ENCODE peak calls at places on chromosomes 7 and 10, in nine cellular contexts. One of them, this sample, is unnamed.

GRCh38 chr10:22324893-22325271 is 4.0 kb downstream of the BMI1 start:
- DNase-seq in AG04449: no peak
- DNase-seq in choroid plexus epithelial cell: no peak
- DNase-seq in K562: no peak
- DNase-seq in IMR-90: no peak
- DNase-seq in heart right ventricle: no peak
- DNase-seq in upper lobe of right lung: no peak
- DNase-seq in fibroblast of the aortic adventitia: no peak
- DNase-seq in tibial artery: no peak
- DNase-seq in this sample: no peak

GRCh38 chr10:5507649-5508131 is 8.3 kb upstream of the CALML5 start:
- DNase-seq in AG04449: no peak
- DNase-seq in choroid plexus epithelial cell: no peak
- DNase-seq in K562: no peak
- DNase-seq in IMR-90: no peak
- DNase-seq in heart right ventricle: no peak
- DNase-seq in upper lobe of right lung: peak
- DNase-seq in fibroblast of the aortic adventitia: no peak
- DNase-seq in tibial artery: peak
- DNase-seq in this sample: no peak

GRCh38 chr10:8033812-8034665 is 20.4 kb upstream of the GATA3 start:
- DNase-seq in AG04449: no peak
- DNase-seq in choroid plexus epithelial cell: no peak
- DNase-seq in K562: no peak
- DNase-seq in IMR-90: no peak
- DNase-seq in heart right ventricle: no peak
- DNase-seq in upper lobe of right lung: no peak
- DNase-seq in fibroblast of the aortic adventitia: no peak
- DNase-seq in tibial artery: peak
- DNase-seq in this sample: no peak

GRCh38 chr10:77939561-77940001 is 13.0 kb upstream of the DLG5 start:
- DNase-seq in AG04449: no peak
- DNase-seq in choroid plexus epithelial cell: peak
- DNase-seq in K562: peak
- DNase-seq in IMR-90: peak
- DNase-seq in heart right ventricle: peak
- DNase-seq in upper lobe of right lung: no peak
- DNase-seq in fibroblast of the aortic adventitia: peak
- DNase-seq in tibial artery: peak
- DNase-seq in this sample: peak

GRCh38 chr7:65462148-65462716 is 88.6 kb downstream of the ZNF92 start:
- DNase-seq in AG04449: no peak
- DNase-seq in choroid plexus epithelial cell: no peak
- DNase-seq in K562: no peak
- DNase-seq in IMR-90: no peak
- DNase-seq in heart right ventricle: no peak
- DNase-seq in upper lobe of right lung: no peak
- DNase-seq in fibroblast of the aortic adventitia: peak
- DNase-seq in tibial artery: no peak
- DNase-seq in this sample: no peak

GRCh38 chr10:56255298-56255697 is 105.8 kb downstream of the ZWINT start:
- DNase-seq in AG04449: no peak
- DNase-seq in choroid plexus epithelial cell: no peak
- DNase-seq in K562: no peak
- DNase-seq in IMR-90: no peak
- DNase-seq in heart right ventricle: no peak
- DNase-seq in upper lobe of right lung: no peak
- DNase-seq in fibroblast of the aortic adventitia: no peak
- DNase-seq in tibial artery: no peak
- DNase-seq in this sample: no peak

GRCh38 chr7:136086712-136087111 is 109.6 kb upstream of the MTPN start:
- DNase-seq in AG04449: peak
- DNase-seq in choroid plexus epithelial cell: peak
- DNase-seq in K562: peak
- DNase-seq in IMR-90: peak
- DNase-seq in heart right ventricle: peak
- DNase-seq in upper lobe of right lung: no peak
- DNase-seq in fibroblast of the aortic adventitia: peak
- DNase-seq in tibial artery: peak
- DNase-seq in this sample: peak

GRCh38 chr10:116183733-116184447 is 89.1 kb downstream of the GFRA1 start:
- DNase-seq in AG04449: no peak
- DNase-seq in choroid plexus epithelial cell: peak
- DNase-seq in K562: no peak
- DNase-seq in IMR-90: peak
- DNase-seq in heart right ventricle: no peak
- DNase-seq in upper lobe of right lung: no peak
- DNase-seq in fibroblast of the aortic adventitia: no peak
- DNase-seq in tibial artery: no peak
- DNase-seq in this sample: peak

GRCh38 chr10:123649672-123650071 is 16.5 kb upstream of the GPR26 start:
- DNase-seq in AG04449: no peak
- DNase-seq in choroid plexus epithelial cell: no peak
- DNase-seq in K562: no peak
- DNase-seq in IMR-90: no peak
- DNase-seq in heart right ventricle: no peak
- DNase-seq in upper lobe of right lung: peak
- DNase-seq in fibroblast of the aortic adventitia: no peak
- DNase-seq in tibial artery: no peak
- DNase-seq in this sample: no peak

GRCh38 chr7:4707134-4707651 is 25.1 kb downstream of the FOXK1 start:
- DNase-seq in AG04449: no peak
- DNase-seq in choroid plexus epithelial cell: no peak
- DNase-seq in K562: no peak
- DNase-seq in IMR-90: no peak
- DNase-seq in heart right ventricle: no peak
- DNase-seq in upper lobe of right lung: no peak
- DNase-seq in fibroblast of the aortic adventitia: no peak
- DNase-seq in tibial artery: no peak
- DNase-seq in this sample: peak

GRCh38 chr7:30027065-30027456 is 559 bp upstream of the FKBP14 start:
- DNase-seq in AG04449: no peak
- DNase-seq in choroid plexus epithelial cell: peak
- DNase-seq in K562: peak
- DNase-seq in IMR-90: peak
- DNase-seq in heart right ventricle: no peak
- DNase-seq in upper lobe of right lung: no peak
- DNase-seq in fibroblast of the aortic adventitia: no peak
- DNase-seq in tibial artery: no peak
- DNase-seq in this sample: no peak

GRCh38 chr7:106824458-106824857 is 40.6 kb upstream of the PIK3CG start:
- DNase-seq in AG04449: no peak
- DNase-seq in choroid plexus epithelial cell: no peak
- DNase-seq in K562: no peak
- DNase-seq in IMR-90: peak
- DNase-seq in heart right ventricle: no peak
- DNase-seq in upper lobe of right lung: no peak
- DNase-seq in fibroblast of the aortic adventitia: no peak
- DNase-seq in tibial artery: no peak
- DNase-seq in this sample: no peak

GRCh38 chr7:55019329-55019690 is 493 bp downstream of the EGFR start:
- DNase-seq in AG04449: no peak
- DNase-seq in choroid plexus epithelial cell: no peak
- DNase-seq in K562: no peak
- DNase-seq in IMR-90: no peak
- DNase-seq in heart right ventricle: peak
- DNase-seq in upper lobe of right lung: peak
- DNase-seq in fibroblast of the aortic adventitia: no peak
- DNase-seq in tibial artery: peak
- DNase-seq in this sample: peak
- H3K4me3 ChIP-seq in AG04449: peak
- H3K4me3 ChIP-seq in choroid plexus epithelial cell: peak
- H3K4me3 ChIP-seq in K562: no peak
- H3K4me3 ChIP-seq in IMR-90: peak
- H3K4me3 ChIP-seq in heart right ventricle: peak
- H3K4me3 ChIP-seq in upper lobe of right lung: peak
- H3K4me3 ChIP-seq in fibroblast of the aortic adventitia: peak
- H3K4me3 ChIP-seq in tibial artery: peak
- H3K4me3 ChIP-seq in this sample: peak

DNA sequence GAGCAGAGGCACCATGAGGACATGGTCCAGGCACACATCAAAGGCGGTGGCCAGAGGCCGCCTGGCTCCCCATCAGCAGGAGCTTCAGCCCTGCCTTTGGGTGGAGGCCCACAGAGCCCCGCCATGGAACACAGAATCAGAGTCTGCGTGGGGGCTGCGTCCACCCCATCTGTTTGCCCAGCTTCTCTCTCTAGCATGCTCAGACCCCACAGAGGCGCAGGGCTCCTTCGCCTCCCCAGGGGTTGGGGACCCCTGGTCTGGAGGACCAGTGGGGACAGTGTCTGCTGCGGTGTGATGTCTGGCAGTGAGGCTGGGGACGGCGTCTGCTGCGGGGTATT is 321.9 kb downstream of the PTPRN2 start:
- DNase-seq in AG04449: no peak
- DNase-seq in choroid plexus epithelial cell: no peak
- DNase-seq in K562: no peak
- DNase-seq in IMR-90: no peak
- DNase-seq in heart right ventricle: no peak
- DNase-seq in upper lobe of right lung: peak
- DNase-seq in fibroblast of the aortic adventitia: no peak
- DNase-seq in tibial artery: peak
- DNase-seq in this sample: no peak
- TF ChIP-seq CTCF in AG04449: no peak
- TF ChIP-seq CTCF in choroid plexus epithelial cell: no peak
- TF ChIP-seq CTCF in K562: no peak
- TF ChIP-seq CTCF in IMR-90: no peak
- TF ChIP-seq CTCF in heart right ventricle: no peak
- TF ChIP-seq CTCF in upper lobe of right lung: no peak
- TF ChIP-seq CTCF in fibroblast of the aortic adventitia: no peak
- TF ChIP-seq CTCF in tibial artery: no peak
- TF ChIP-seq CTCF in this sample: no peak

GRCh38 chr7:119711104-119711503 is 561.9 kb upstream of the KCND2 start:
- DNase-seq in AG04449: no peak
- DNase-seq in choroid plexus epithelial cell: peak
- DNase-seq in K562: no peak
- DNase-seq in IMR-90: no peak
- DNase-seq in heart right ventricle: no peak
- DNase-seq in upper lobe of right lung: no peak
- DNase-seq in fibroblast of the aortic adventitia: no peak
- DNase-seq in tibial artery: no peak
- DNase-seq in this sample: no peak

GRCh38 chr7:119713606-119714005 is 559.4 kb upstream of the KCND2 start:
- DNase-seq in AG04449: no peak
- DNase-seq in choroid plexus epithelial cell: no peak
- DNase-seq in K562: no peak
- DNase-seq in IMR-90: no peak
- DNase-seq in heart right ventricle: no peak
- DNase-seq in upper lobe of right lung: no peak
- DNase-seq in fibroblast of the aortic adventitia: no peak
- DNase-seq in tibial artery: no peak
- DNase-seq in this sample: no peak
- H3K4me3 ChIP-seq in AG04449: no peak
- H3K4me3 ChIP-seq in choroid plexus epithelial cell: no peak
- H3K4me3 ChIP-seq in K562: no peak
- H3K4me3 ChIP-seq in IMR-90: no peak
- H3K4me3 ChIP-seq in heart right ventricle: no peak
- H3K4me3 ChIP-seq in upper lobe of right lung: no peak
- H3K4me3 ChIP-seq in fibroblast of the aortic adventitia: no peak
- H3K4me3 ChIP-seq in tibial artery: no peak
- H3K4me3 ChIP-seq in this sample: no peak

GRCh38 chr10:30581779-30582380 is 47.7 kb downstream of the LYZL2 start:
- DNase-seq in AG04449: no peak
- DNase-seq in choroid plexus epithelial cell: peak
- DNase-seq in K562: peak
- DNase-seq in IMR-90: peak
- DNase-seq in heart right ventricle: peak
- DNase-seq in upper lobe of right lung: no peak
- DNase-seq in fibroblast of the aortic adventitia: peak
- DNase-seq in tibial artery: no peak
- DNase-seq in this sample: peak
- TF ChIP-seq CTCF in AG04449: peak
- TF ChIP-seq CTCF in choroid plexus epithelial cell: peak
- TF ChIP-seq CTCF in K562: peak
- TF ChIP-seq CTCF in IMR-90: peak
- TF ChIP-seq CTCF in heart right ventricle: peak
- TF ChIP-seq CTCF in upper lobe of right lung: peak
- TF ChIP-seq CTCF in fibroblast of the aortic adventitia: peak
- TF ChIP-seq CTCF in tibial artery: peak
- TF ChIP-seq CTCF in this sample: peak

GRCh38 chr10:61877882-61878281 is 23.6 kb upstream of the ARID5B start:
- DNase-seq in AG04449: no peak
- DNase-seq in choroid plexus epithelial cell: no peak
- DNase-seq in K562: no peak
- DNase-seq in IMR-90: no peak
- DNase-seq in heart right ventricle: no peak
- DNase-seq in upper lobe of right lung: no peak
- DNase-seq in fibroblast of the aortic adventitia: no peak
- DNase-seq in tibial artery: no peak
- DNase-seq in this sample: no peak
- H3K4me3 ChIP-seq in AG04449: no peak
- H3K4me3 ChIP-seq in choroid plexus epithelial cell: no peak
- H3K4me3 ChIP-seq in K562: no peak
- H3K4me3 ChIP-seq in IMR-90: no peak
- H3K4me3 ChIP-seq in heart right ventricle: no peak
- H3K4me3 ChIP-seq in upper lobe of right lung: no peak
- H3K4me3 ChIP-seq in fibroblast of the aortic adventitia: no peak
- H3K4me3 ChIP-seq in tibial artery: no peak
- H3K4me3 ChIP-seq in this sample: no peak

GRCh38 chr10:102752934-102753664 is 9.4 kb downstream of the WBP1L start:
- DNase-seq in AG04449: peak
- DNase-seq in choroid plexus epithelial cell: peak
- DNase-seq in K562: peak
- DNase-seq in IMR-90: peak
- DNase-seq in heart right ventricle: peak
- DNase-seq in upper lobe of right lung: no peak
- DNase-seq in fibroblast of the aortic adventitia: peak
- DNase-seq in tibial artery: no peak
- DNase-seq in this sample: peak
- TF ChIP-seq CTCF in AG04449: peak
- TF ChIP-seq CTCF in choroid plexus epithelial cell: peak
- TF ChIP-seq CTCF in K562: peak
- TF ChIP-seq CTCF in IMR-90: peak
- TF ChIP-seq CTCF in heart right ventricle: peak
- TF ChIP-seq CTCF in upper lobe of right lung: peak
- TF ChIP-seq CTCF in fibroblast of the aortic adventitia: peak
- TF ChIP-seq CTCF in tibial artery: peak
- TF ChIP-seq CTCF in this sample: peak

GRCh38 chr10:60777696-60778213 is 523 bp upstream of the CDK1 start:
- DNase-seq in AG04449: no peak
- DNase-seq in choroid plexus epithelial cell: no peak
- DNase-seq in K562: no peak
- DNase-seq in IMR-90: no peak
- DNase-seq in heart right ventricle: no peak
- DNase-seq in upper lobe of right lung: no peak
- DNase-seq in fibroblast of the aortic adventitia: no peak
- DNase-seq in tibial artery: no peak
- DNase-seq in this sample: no peak

GRCh38 chr10:60778978-60779668 is 845 bp downstream of the CDK1 start:
- DNase-seq in AG04449: no peak
- DNase-seq in choroid plexus epithelial cell: peak
- DNase-seq in K562: no peak
- DNase-seq in IMR-90: no peak
- DNase-seq in heart right ventricle: no peak
- DNase-seq in upper lobe of right lung: no peak
- DNase-seq in fibroblast of the aortic adventitia: peak
- DNase-seq in tibial artery: no peak
- DNase-seq in this sample: no peak

GRCh38 chr10:60778214-60778977 is at the start of gene CDK1:
- DNase-seq in AG04449: peak
- DNase-seq in choroid plexus epithelial cell: peak
- DNase-seq in K562: peak
- DNase-seq in IMR-90: peak
- DNase-seq in heart right ventricle: peak
- DNase-seq in upper lobe of right lung: peak
- DNase-seq in fibroblast of the aortic adventitia: peak
- DNase-seq in tibial artery: peak
- DNase-seq in this sample: peak

GRCh38 chr10:60781678-60782077 is 3.4 kb downstream of the CDK1 start:
- DNase-seq in AG04449: no peak
- DNase-seq in choroid plexus epithelial cell: peak
- DNase-seq in K562: no peak
- DNase-seq in IMR-90: no peak
- DNase-seq in heart right ventricle: no peak
- DNase-seq in upper lobe of right lung: no peak
- DNase-seq in fibroblast of the aortic adventitia: peak
- DNase-seq in tibial artery: no peak
- DNase-seq in this sample: peak
- H3K4me3 ChIP-seq in AG04449: no peak
- H3K4me3 ChIP-seq in choroid plexus epithelial cell: no peak
- H3K4me3 ChIP-seq in K562: peak
- H3K4me3 ChIP-seq in IMR-90: no peak
- H3K4me3 ChIP-seq in heart right ventricle: no peak
- H3K4me3 ChIP-seq in upper lobe of right lung: no peak
- H3K4me3 ChIP-seq in fibroblast of the aortic adventitia: no peak
- H3K4me3 ChIP-seq in tibial artery: no peak
- H3K4me3 ChIP-seq in this sample: peak